ENCODE peak calls at places on chromosomes 3 and 15, in seven cellular contexts. N is fibroblast of villous mesenchyme, D is left ventricle myocardium inferior, A is body of pancreas, G is HL-60, F is esophagus squamous epithelium, C is cardiac fibroblast. T is an unnamed sample.
A peak's percentile ranks its signal among the peaks of the same experiment; 100 is the strongest.

GRCh38 chr3:177213806-177214528 is 16.7 kb upstream of the TBL1XR1 start:
- DNase-seq in N (no peak), D (no peak), A (no peak), G (no peak), F (no peak), C (no peak), T (peak; percentile 36)

GRCh38 chr3:142997330-142997729 is 4.0 kb upstream of the U2SURP start:
- DNase-seq in N (peak; percentile 32), D (no peak), A (no peak), G (no peak), F (no peak), C (no peak), T (no peak)

GRCh38 chr3:48433472-48434118 is 3.7 kb upstream of the PLXNB1 start:
- DNase-seq in N (peak; percentile 75), D (no peak), A (no peak), G (no peak), F (no peak), C (peak; percentile 78), T (peak; percentile 76)

GRCh38 chr3:167859610-167860009 is 124.1 kb downstream of the SERPINI1 start:
- DNase-seq in N (no peak), D (no peak), A (no peak), G (no peak), F (no peak), C (no peak), T (no peak)

GRCh38 chr3:195616681-195617080 is 32.9 kb upstream of the APOD start:
- DNase-seq in N (no peak), D (no peak), A (no peak), G (no peak), F (no peak), C (no peak), T (no peak)

GRCh38 chr15:63014578-63014977 is 28.0 kb upstream of the TPM1 start:
- DNase-seq in N (no peak), D (no peak), A (no peak), G (no peak), F (no peak), C (no peak), T (no peak)

GRCh38 chr3:189724366-189724765 is 93.2 kb downstream of the TP63 start:
- DNase-seq in N (peak; percentile 28), D (no peak), A (no peak), G (no peak), F (no peak), C (peak; percentile 27), T (peak; percentile 75)

GRCh38 chr15:67825880-67826716 is 789 bp downstream of the SKOR1 start:
- DNase-seq in N (no peak), D (no peak), A (no peak), G (no peak), F (no peak), C (no peak), T (no peak)

GRCh38 chr3:122926322-122926721 is 101.2 kb downstream of the SEMA5B start:
- DNase-seq in N (no peak), D (no peak), A (no peak), G (no peak), F (no peak), C (no peak), T (no peak)

GRCh38 chr15:83205725-83206324 is 1.8 kb downstream of the HDGFL3 start:
- DNase-seq in N (peak; percentile 9), D (no peak), A (no peak), G (no peak), F (no peak), C (peak; percentile 66), T (peak; percentile 22)

GRCh38 chr3:70532806-70533205 is 220.4 kb upstream of the MDFIC2 start:
- DNase-seq in N (no peak), D (no peak), A (no peak), G (no peak), F (no peak), C (no peak), T (no peak)

GRCh38 chr15:67026171-67026967 is 39.0 kb upstream of the SMAD3 start:
- DNase-seq in N (no peak), D (no peak), A (no peak), G (no peak), F (no peak), C (no peak), T (no peak)

GRCh38 chr15:88908123-88908522 is 5.1 kb downstream of the MFGE8 start:
- DNase-seq in N (no peak), D (no peak), A (no peak), G (no peak), F (no peak), C (no peak), T (no peak)

GRCh38 chr15:84099181-84099580 is 136.4 kb upstream of the GOLGA6L4 start:
- DNase-seq in N (no peak), D (peak; percentile 39), A (peak; percentile 23), G (peak; percentile 84), F (no peak), C (peak; percentile 47), T (no peak)

GRCh38 chr3:10753964-10754363 is 62.1 kb upstream of the SLC6A11 start:
- DNase-seq in N (peak; percentile 35), D (peak; percentile 48), A (peak; percentile 52), G (peak; percentile 15), F (no peak), C (peak; percentile 46), T (peak; percentile 13)

GRCh38 chr15:55661431-55661830 is 73.3 kb upstream of the PYGO1 start:
- DNase-seq in N (peak; percentile 72), D (no peak), A (no peak), G (no peak), F (no peak), C (peak; percentile 54), T (peak; percentile 1)

GRCh38 chr3:73409405-73409804 is 215.3 kb downstream of the PDZRN3 start:
- DNase-seq in N (peak; percentile 32), D (no peak), A (no peak), G (no peak), F (no peak), C (peak; percentile 16), T (peak; percentile 95)

GRCh38 chr15:34900748-34901147 is 68.8 kb downstream of the AQR start:
- DNase-seq in N (no peak), D (no peak), A (no peak), G (no peak), F (no peak), C (no peak), T (no peak)

GRCh38 chr3:184233127-184233843 is 3.9 kb downstream of the VWA5B2 start:
- DNase-seq in N (no peak), D (no peak), A (no peak), G (no peak), F (no peak), C (no peak), T (no peak)

GRCh38 chr3:184234671-184235380 is 5.4 kb downstream of the VWA5B2 start:
- DNase-seq in N (no peak), D (no peak), A (no peak), G (no peak), F (no peak), C (no peak), T (no peak)

GRCh38 chr3:184235381-184236032 is 6.1 kb downstream of the VWA5B2 start:
- DNase-seq in N (no peak), D (no peak), A (no peak), G (no peak), F (no peak), C (no peak), T (no peak)

GRCh38 chr3:184236033-184236410 is 6.6 kb downstream of the VWA5B2 start:
- DNase-seq in N (no peak), D (no peak), A (no peak), G (no peak), F (no peak), C (no peak), T (no peak)

GRCh38 chr3:184234224-184234623 is 4.8 kb downstream of the VWA5B2 start:
- DNase-seq in N (peak; percentile 67), D (no peak), A (peak; percentile 75), G (peak; percentile 21), F (no peak), C (peak; percentile 84), T (peak; percentile 68)
- TF ChIP-seq CTCF in N (no peak), D (no peak), A (no peak), G (no peak), F (no peak), C (peak; percentile 13), T (peak; percentile 14)

DNA sequence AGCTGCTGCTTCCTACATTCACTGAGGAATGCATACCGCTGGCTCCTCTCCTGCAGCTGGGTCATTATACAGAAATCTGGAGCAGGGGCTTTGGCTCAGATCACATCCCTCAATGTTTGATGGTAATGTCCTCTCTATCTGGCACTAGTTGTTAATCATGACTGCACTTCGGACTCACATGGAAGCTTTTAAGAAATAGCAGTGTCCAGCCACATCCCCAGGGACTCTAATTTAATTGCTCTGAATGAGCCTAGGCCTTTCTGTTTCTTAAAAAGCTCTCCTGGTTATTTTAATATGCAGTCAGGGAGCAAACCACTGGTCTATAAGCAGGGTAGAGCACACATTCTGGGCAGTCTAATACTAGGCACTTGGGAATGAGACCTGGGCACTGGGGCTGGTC is 25.7 kb upstream of the MYRIP start:
- DNase-seq in N (no peak), D (no peak), A (no peak), G (no peak), F (no peak), C (no peak), T (peak; percentile 1)
- H3K4me3 ChIP-seq in N (no peak overlapping the region), D (no peak overlapping the region), A (no peak overlapping the region), G (no peak overlapping the region), F (no peak overlapping the region), C (no peak overlapping the region), T (no peak overlapping the region)

DNA sequence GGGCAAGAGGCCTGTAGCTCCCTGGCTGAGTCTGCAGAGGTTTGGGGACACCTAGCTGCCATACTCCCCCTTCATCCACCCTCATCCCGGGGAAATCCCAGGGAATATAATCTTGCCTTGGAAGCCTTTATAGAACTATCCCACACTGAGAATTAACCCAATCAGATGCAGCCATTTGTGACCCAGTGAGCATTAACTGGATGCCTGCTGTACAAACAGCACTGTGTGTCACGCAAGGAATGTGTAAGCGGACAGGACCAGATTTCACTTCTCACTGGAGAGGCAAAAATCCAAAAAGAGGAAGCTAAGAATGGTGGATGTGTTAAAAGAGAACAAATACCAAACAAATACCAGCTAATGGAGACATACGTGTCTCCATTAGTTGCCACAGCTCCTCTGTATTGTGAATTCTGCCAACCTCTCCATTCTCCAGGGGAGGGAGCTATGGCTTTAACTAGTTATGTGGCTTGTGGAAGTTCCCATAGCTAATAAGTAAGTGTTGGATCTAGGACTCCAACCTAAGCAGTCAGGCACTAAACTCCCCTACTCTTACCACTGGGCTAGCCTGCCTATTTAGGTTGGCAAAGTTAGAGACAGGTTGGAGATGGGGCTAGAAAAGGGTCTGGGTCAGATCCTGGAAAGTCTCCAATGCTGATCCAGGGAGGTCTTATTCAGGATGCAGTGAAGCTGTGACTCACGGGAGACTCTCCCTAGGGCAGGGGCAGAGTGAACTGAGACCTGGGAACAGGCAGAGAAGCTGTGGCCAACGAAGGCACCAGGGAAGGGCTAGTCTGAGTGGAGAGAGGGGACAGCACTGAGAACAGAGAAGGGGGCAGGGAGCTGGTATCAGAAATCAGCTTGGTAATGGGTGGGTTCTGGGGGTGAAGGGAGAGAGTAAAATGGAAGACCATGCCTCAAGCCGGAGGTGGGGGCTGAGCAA is 2.5 kb downstream of the LTF start:
- DNase-seq in N (peak; percentile 3), D (no peak), A (no peak), G (peak; percentile 21), F (no peak), C (no peak), T (peak; percentile 33)
- TF ChIP-seq CTCF in N (no peak), D (peak; percentile 57), A (no peak), G (no peak), F (no peak), C (no peak), T (peak; percentile 45)

DNA sequence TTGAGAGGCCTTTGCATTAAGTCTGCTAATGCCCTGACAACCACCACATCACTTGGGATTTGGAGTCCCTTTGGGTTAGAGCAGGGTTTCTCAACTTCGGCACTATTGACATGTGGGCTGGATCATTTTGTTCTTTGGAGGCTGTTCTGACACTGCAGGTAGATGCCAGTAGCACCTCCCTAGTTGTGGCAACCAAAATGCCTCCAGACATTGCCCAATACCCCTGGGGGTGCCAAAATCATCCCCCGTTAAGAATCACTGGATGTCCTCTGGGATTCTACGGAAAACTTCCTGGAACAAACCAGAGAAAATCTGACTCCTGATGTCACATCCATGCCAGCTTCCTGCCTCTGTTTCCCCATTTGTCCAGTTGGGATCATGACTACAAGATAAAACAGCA is 37.2 kb upstream of the BLM start:
- DNase-seq in N (no peak), D (no peak), A (no peak), G (no peak), F (no peak), C (peak; percentile 28), T (peak; percentile 35)
- H3K4me3 ChIP-seq in N (no peak overlapping the region), D (no peak overlapping the region), A (no peak overlapping the region), G (no peak overlapping the region), F (no peak overlapping the region), C (no peak overlapping the region), T (no peak overlapping the region)